ENCODE peak calls at places on chromosomes 16 and 17, in four cellular contexts. L, G, B and F are unnamed samples.

GRCh38 chr17:44601574-44602372 is 44.5 kb downstream of the FZD2 start:
- DNase-seq in B (no peak), G (no peak), L (peak; percentile 76), F (no peak)

GRCh38 chr16:30472328-30472942 is at the start of gene ITGAL:
- DNase-seq in G (no peak), B (peak; percentile 79), L (peak; percentile 83), F (no peak)

GRCh38 chr17:71527311-71527710 is 593.5 kb upstream of the SOX9 start:
- DNase-seq in L (no peak), B (no peak), G (no peak), F (no peak)

GRCh38 chr17:73283250-73283649 is 21.6 kb upstream of the CPSF4L start:
- DNase-seq in B (no peak), G (no peak), L (no peak), F (no peak)

GRCh38 chr16:85296859-85297698 is 184.8 kb upstream of the CIBAR2 start:
- DNase-seq in G (no peak), B (peak; percentile 26), L (peak; percentile 80), F (no peak)

GRCh38 chr16:16150117-16150877 is 73.0 kb downstream of the ABCC6 start:
- DNase-seq in L (no peak), B (no peak), G (peak; percentile 9), F (no peak)

GRCh38 chr17:78998311-78999055 is 11.1 kb downstream of the CANT1 start:
- DNase-seq in B (no peak), L (peak; percentile 73), G (no peak), F (no peak)

GRCh38 chr16:46899443-46900143 is 15.4 kb downstream of the GPT2 start:
- DNase-seq in G (no peak), L (no peak), B (no peak), F (no peak)

GRCh38 chr16:28298511-28298878 is 6.2 kb downstream of the SBK1 start:
- DNase-seq in L (no peak), G (no peak), B (no peak), F (no peak)

GRCh38 chr17:19263621-19264010 is 26.4 kb downstream of the EPN2 start:
- DNase-seq in B (no peak), L (no peak), G (peak; percentile 38), F (no peak)

GRCh38 chr17:40014375-40014980 is 762 bp upstream of the CSF3 start:
- DNase-seq in L (no peak), G (no peak), B (no peak), F (no peak)

GRCh38 chr16:85246473-85246872 is 134.2 kb upstream of the CIBAR2 start:
- DNase-seq in G (no peak), B (no peak), L (no peak), F (no peak)

GRCh38 chr16:49466529-49466831 is 92.9 kb downstream of the C16orf78 start:
- DNase-seq in B (no peak), L (no peak), G (no peak), F (no peak)

GRCh38 chr16:11105038-11105903 is 150.7 kb downstream of the SOCS1 start:
- DNase-seq in G (peak; percentile 82), B (no peak), L (no peak), F (peak; percentile 95)

GRCh38 chr16:102060-102855 is 24.2 kb downstream of the MPG start:
- DNase-seq in G (no peak), L (no peak), B (no peak), F (no peak)

GRCh38 chr17:30207655-30208054 is 27.8 kb downstream of the SLC6A4 start:
- DNase-seq in G (no peak), B (no peak), L (no peak), F (no peak)

GRCh38 chr16:81511371-81511770 is 66.8 kb downstream of the CMIP start:
- DNase-seq in B (no peak), L (no peak), G (no peak), F (no peak)

GRCh38 chr16:52497067-52497816 is 49.7 kb downstream of the TOX3 start:
- DNase-seq in B (no peak), L (no peak), G (no peak), F (no peak)

GRCh38 chr17:27320222-27320560 is 26.3 kb downstream of the WSB1 start:
- DNase-seq in B (no peak), G (no peak), L (no peak), F (no peak)

GRCh38 chr17:43946766-43947165 is 4.5 kb upstream of the PPY start:
- DNase-seq in G (no peak), L (no peak), B (no peak), F (no peak)

GRCh38 chr17:81513669-81514484 is 1.3 kb upstream of the ACTG1 start:
- DNase-seq in G (no peak), L (peak; percentile 86), B (no peak), F (no peak)

GRCh38 chr16:12901597-12902436 is at the start of gene SHISA9:
- DNase-seq in B (no peak), G (no peak), L (no peak), F (no peak)

GRCh38 chr16:80319181-80319580 is 221.6 kb upstream of the DYNLRB2 start:
- DNase-seq in G (no peak), L (no peak), B (no peak), F (no peak)